ENCODE peak calls at places on chromosome 12, in seven cellular contexts. A, E, B, M, I, N and C are unnamed samples.

GRCh38 chr12:65609359-65609771 is 214.9 kb upstream of the HMGA2 start:
- DNase-seq in E (peak), M (no peak), B (peak), I (peak), N (no peak), A (no peak), C (no peak)

GRCh38 chr12:93127582-93128331 is 198.7 kb upstream of the EEA1 start:
- DNase-seq in I (peak), A (no peak), B (peak), M (peak), E (peak), N (no peak), C (peak)

GRCh38 chr12:119786539-119786938 is 90.6 kb downstream of the CIT start:
- DNase-seq in A (no peak), I (no peak), E (no peak), N (no peak), M (no peak), B (no peak), C (no peak)

GRCh38 chr12:114405449-114406271 is at the start of gene TBX5:
- DNase-seq in B (no peak), M (peak), I (no peak), A (no peak), E (no peak), N (no peak), C (peak)

GRCh38 chr12:38316391-38317129 is at the start of gene ALG10B:
- DNase-seq in I (peak), A (peak), E (peak), M (peak), N (peak), B (peak), C (peak)

GRCh38 chr12:18383203-18383602 is 121.9 kb downstream of the PIK3C2G start:
- DNase-seq in M (no peak), E (peak), A (no peak), B (peak), I (peak), N (no peak), C (no peak)

GRCh38 chr12:79920421-79921238 is 14.3 kb downstream of the PPP1R12A start:
- DNase-seq in M (no peak), I (no peak), B (no peak), E (no peak), N (no peak), A (no peak), C (no peak)

GRCh38 chr12:6465467-6466183 is 4.9 kb downstream of the VAMP1 start:
- DNase-seq in N (no peak), I (peak), A (peak), M (peak), E (peak), B (peak), C (peak)

GRCh38 chr12:4959381-4959780 is 49.7 kb downstream of the KCNA1 start:
- DNase-seq in I (no peak), B (no peak), E (no peak), N (no peak), A (no peak), M (no peak), C (no peak)

GRCh38 chr12:110888256-110888991 is 32.0 kb downstream of the MYL2 start:
- DNase-seq in M (no peak), E (no peak), A (no peak), N (no peak), I (no peak), B (no peak), C (no peak)

GRCh38 chr12:49942512-49942893 is 8.0 kb upstream of the AQP2 start:
- DNase-seq in A (no peak), E (no peak), I (no peak), B (no peak), M (no peak), N (no peak), C (no peak)

GRCh38 chr12:11630046-11630706 is 19.3 kb upstream of the ETV6 start:
- DNase-seq in E (no peak), I (peak), B (no peak), M (no peak), N (no peak), A (no peak), C (no peak)

GRCh38 chr12:117994551-117995438 is 21.7 kb upstream of the RFC5 start:
- DNase-seq in A (no peak), E (no peak), B (no peak), M (no peak), N (no peak), I (no peak), C (no peak)

GRCh38 chr12:108854453-108855283 is 2.7 kb downstream of the SSH1 start:
- DNase-seq in N (no peak), A (no peak), B (peak), I (peak), E (peak), M (no peak), C (no peak)

GRCh38 chr12:104212516-104212915 is 3.1 kb upstream of the TXNRD1 start:
- DNase-seq in E (no peak), I (peak), A (no peak), N (no peak), M (no peak), B (no peak), C (no peak)

GRCh38 chr12:120642806-120643205 is 2.4 kb downstream of the CABP1 start:
- DNase-seq in I (no peak), M (no peak), A (no peak), B (no peak), N (no peak), E (no peak), C (no peak)

GRCh38 chr12:123384994-123385376 is 1.1 kb downstream of the KMT5A start:
- DNase-seq in B (peak), I (peak), N (no peak), M (no peak), A (no peak), E (peak), C (no peak)

GRCh38 chr12:111616177-111616623 is 17.1 kb upstream of the ATXN2 start:
- DNase-seq in E (no peak), N (no peak), B (peak), I (peak), A (no peak), M (no peak), C (no peak)

GRCh38 chr12:128163096-128163495 is 103.9 kb upstream of the TMEM132C start:
- DNase-seq in N (no peak), I (no peak), E (no peak), A (no peak), M (no peak), B (no peak), C (no peak)

GRCh38 chr12:40152783-40153383 is 47.0 kb upstream of the SLC2A13 start:
- DNase-seq in E (peak), M (peak), I (peak), A (peak), B (peak), N (peak), C (no peak)

GRCh38 chr12:49968431-49968830 is 4.3 kb upstream of the AQP6 start:
- DNase-seq in M (no peak), I (no peak), B (no peak), E (no peak), N (no peak), A (no peak), C (no peak)

GRCh38 chr12:108418162-108418561 is 79.1 kb upstream of the CMKLR1 start:
- DNase-seq in I (peak), A (no peak), B (peak), E (no peak), N (no peak), M (no peak), C (no peak)

GRCh38 chr12:96194572-96194889 is 356 bp downstream of the ELK3 start:
- DNase-seq in E (no peak), M (no peak), I (no peak), N (no peak), B (no peak), A (no peak), C (no peak)

GRCh38 chr12:105322070-105322469 is 8.4 kb upstream of the C12orf75 start:
- DNase-seq in N (no peak), M (no peak), I (no peak), A (no peak), B (no peak), E (no peak), C (no peak)

GRCh38 chr12:101680240-101680639 is 17.2 kb upstream of the CHPT1 start:
- DNase-seq in B (no peak), N (no peak), M (no peak), A (no peak), E (no peak), I (no peak), C (no peak)

GRCh38 chr12:45828402-45828801 is 98.9 kb downstream of the ARID2 start:
- DNase-seq in E (no peak), A (no peak), I (no peak), B (no peak), M (no peak), N (no peak), C (no peak)

GRCh38 chr12:31664038-31664437 is 4.5 kb downstream of the ETFBKMT start:
- DNase-seq in A (no peak), I (no peak), N (no peak), E (no peak), B (no peak), M (no peak), C (no peak)

GRCh38 chr12:31658743-31659086 is 773 bp upstream of the ETFBKMT start:
- DNase-seq in M (no peak), E (no peak), B (no peak), I (no peak), A (no peak), N (no peak), C (no peak)

GRCh38 chr12:31659087-31659942 is at the start of gene ETFBKMT:
- DNase-seq in E (peak), N (peak), I (peak), A (peak), B (peak), M (peak), C (peak)

DNA sequence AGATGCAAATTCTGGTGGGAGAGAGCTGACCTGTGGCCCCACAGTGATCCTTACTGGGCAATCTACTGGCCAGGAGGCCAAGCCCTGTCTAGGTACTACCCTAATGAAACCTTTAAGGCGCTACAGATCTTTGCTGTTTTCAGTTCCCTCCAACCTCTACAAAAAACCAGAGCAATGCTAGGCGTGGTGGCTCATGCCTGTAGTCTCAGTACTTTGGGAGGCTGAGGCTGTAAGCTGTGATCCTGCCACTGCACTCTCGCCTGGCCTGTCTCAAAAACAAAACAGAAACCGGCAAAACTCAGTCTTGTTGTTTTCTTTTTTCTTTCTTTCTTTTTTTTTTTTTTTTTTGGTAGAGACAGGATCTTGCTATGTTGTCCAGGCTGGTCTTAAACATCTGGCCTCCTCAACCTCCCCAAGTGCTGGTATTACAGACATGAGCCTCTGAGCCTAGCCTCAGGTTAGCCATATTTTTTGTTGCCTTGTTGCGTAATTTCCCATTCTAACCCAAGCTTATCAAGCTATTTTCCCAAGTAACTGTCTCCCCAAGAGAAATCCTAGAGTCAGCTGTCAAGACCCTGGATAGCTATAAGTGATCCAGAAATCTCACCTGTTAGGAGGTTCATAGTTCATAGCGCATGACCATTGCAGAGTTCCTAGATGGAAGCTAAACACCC is 2.8 kb downstream of the ETFBKMT start:
- DNase-seq in A (no peak), M (no peak), I (no peak), E (no peak), B (no peak), N (no peak), C (no peak)
- TF ChIP-seq CTCF in A (no peak), M (no peak), I (no peak), E (no peak), B (no peak), N (no peak), C (no peak)

GRCh38 chr12:3004655-3005565 is 45.7 kb downstream of the TEAD4 start:
- DNase-seq in M (no peak), I (no peak), N (no peak), B (no peak), A (no peak), E (no peak), C (no peak)
- TF ChIP-seq CTCF in M (no peak), I (peak), N (no peak), B (peak), A (peak), E (peak), C (peak)

DNA sequence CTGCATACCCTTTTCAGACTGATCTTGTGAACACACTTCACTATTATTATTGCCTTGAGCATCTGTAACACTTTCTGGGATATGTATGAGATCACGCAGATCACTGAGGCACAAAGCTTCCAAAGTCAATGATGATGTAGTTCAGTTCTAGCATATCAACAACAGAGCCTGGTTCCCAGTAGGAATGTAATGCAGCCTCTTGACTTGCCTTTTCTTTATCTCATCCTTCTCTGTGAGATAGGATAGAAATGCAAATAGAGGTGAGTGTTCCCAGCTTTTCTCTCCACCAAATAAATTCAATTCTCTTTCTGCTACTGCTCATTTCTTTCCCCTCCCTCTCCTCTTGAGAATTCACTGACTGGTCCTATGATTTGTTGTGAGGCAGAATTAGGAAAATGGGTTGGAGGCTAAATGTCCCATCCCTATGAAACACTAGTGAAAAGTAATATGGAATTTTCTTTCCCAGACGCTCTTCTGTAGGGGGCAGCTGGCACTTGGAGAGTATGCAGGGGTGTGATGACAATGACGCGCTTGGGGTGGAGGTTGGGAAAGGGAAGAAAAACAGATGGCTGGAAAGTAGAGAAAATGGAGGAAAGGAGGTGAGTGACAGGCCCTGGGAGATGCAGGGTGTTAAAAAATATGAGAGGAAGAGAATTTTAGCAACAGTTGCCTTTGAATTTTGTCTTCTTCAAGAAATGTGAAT is 96.0 kb upstream of the TMTC1 start:
- DNase-seq in A (no peak), N (no peak), E (no peak), B (no peak), I (no peak), M (no peak), C (no peak)
- TF ChIP-seq CTCF in A (no peak), N (no peak), E (no peak), B (no peak), I (no peak), M (no peak), C (no peak)

GRCh38 chr12:81270385-81270784 is 192.5 kb downstream of the ACSS3 start:
- DNase-seq in N (no peak), A (no peak), M (no peak), E (no peak), B (no peak), I (no peak), C (no peak)
- TF ChIP-seq CTCF in N (no peak), A (no peak), M (no peak), E (no peak), B (no peak), I (no peak), C (no peak)

GRCh38 chr12:1365703-1366102 is 228.7 kb downstream of the FBXL14 start:
- DNase-seq in A (no peak), E (no peak), I (no peak), N (no peak), B (no peak), M (no peak), C (no peak)

GRCh38 chr12:1369460-1369859 is 224.9 kb downstream of the FBXL14 start:
- DNase-seq in B (no peak), M (no peak), A (no peak), N (no peak), I (peak), E (no peak), C (no peak)

GRCh38 chr12:1369942-1370620 is 224.3 kb downstream of the FBXL14 start:
- DNase-seq in M (no peak), N (no peak), B (no peak), I (peak), A (no peak), E (no peak), C (no peak)

GRCh38 chr12:1367331-1367730 is 227.1 kb downstream of the FBXL14 start:
- DNase-seq in B (no peak), I (peak), E (no peak), M (no peak), A (no peak), N (no peak), C (no peak)

DNA sequence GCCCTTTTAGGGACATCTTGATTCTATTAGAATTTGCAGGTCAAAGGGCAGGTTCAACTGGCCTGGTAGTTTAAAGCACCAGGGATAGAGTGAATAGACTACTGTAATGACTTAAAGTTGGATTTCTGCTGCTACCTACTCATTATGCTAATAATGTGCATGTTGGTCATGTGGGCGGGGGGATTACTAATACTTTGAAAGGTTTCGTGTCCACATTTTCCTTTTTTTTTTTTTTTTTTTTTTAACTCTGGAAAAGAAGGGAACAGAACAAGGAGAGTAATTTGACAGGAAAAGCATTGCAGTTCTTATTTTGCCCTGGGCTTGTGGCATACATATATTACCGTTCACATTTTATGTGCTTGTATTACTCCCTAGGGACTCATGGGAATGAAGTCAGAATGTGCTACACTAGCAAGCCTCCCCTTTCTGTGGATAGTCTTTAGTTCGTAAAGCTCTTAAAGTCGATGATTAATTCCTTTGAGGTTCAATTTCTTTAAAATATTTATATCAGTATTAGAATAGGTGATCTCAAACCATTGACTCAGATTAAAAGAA is 226.6 kb downstream of the FBXL14 start:
- DNase-seq in N (no peak), I (peak), E (no peak), M (no peak), B (no peak), A (peak), C (no peak)
- TF ChIP-seq CTCF in N (no peak), I (no peak), E (no peak), M (no peak), B (no peak), A (no peak), C (no peak)

GRCh38 chr12:51373222-51373621 is 18.0 kb downstream of the GALNT6 start:
- DNase-seq in I (no peak), B (no peak), N (no peak), E (no peak), M (no peak), A (no peak), C (no peak)
- TF ChIP-seq CTCF in I (no peak), B (no peak), N (no peak), E (no peak), M (no peak), A (no peak), C (no peak)

GRCh38 chr12:14771651-14772137 is 31.6 kb downstream of the WBP11 start:
- DNase-seq in I (no peak), N (peak), E (no peak), M (peak), A (no peak), B (no peak), C (peak)
- TF ChIP-seq CTCF in I (no peak), N (no peak), E (no peak), M (no peak), A (no peak), B (no peak), C (no peak)